ENCODE peak calls at places on chromosomes 12 and 14, in four cellular contexts. One of them, this sample, is unnamed.

GRCh38 chr14:93991212-93991611 is 5.9 kb upstream of the CCDC197 start:
- DNase-seq in HT1080: no peak
- DNase-seq in NCI-H774: no peak
- DNase-seq in COR-L47: no peak
- DNase-seq in this sample: no peak

GRCh38 chr14:92430686-92431085 is 82.9 kb upstream of the RIN3 start:
- DNase-seq in HT1080: no peak
- DNase-seq in NCI-H774: no peak
- DNase-seq in COR-L47: no peak
- DNase-seq in this sample: no peak

GRCh38 chr14:101405931-101406330 is 155.4 kb upstream of the DIO3 start:
- DNase-seq in HT1080: no peak
- DNase-seq in NCI-H774: no peak
- DNase-seq in COR-L47: no peak
- DNase-seq in this sample: no peak

GRCh38 chr12:31897791-31898503 is 61.3 kb upstream of the RESF1 start:
- DNase-seq in HT1080: peak
- DNase-seq in NCI-H774: no peak
- DNase-seq in COR-L47: peak
- DNase-seq in this sample: peak

GRCh38 chr12:92362785-92363184 is 217.1 kb upstream of the BTG1 start:
- DNase-seq in HT1080: no peak
- DNase-seq in NCI-H774: no peak
- DNase-seq in COR-L47: no peak
- DNase-seq in this sample: no peak

GRCh38 chr14:50447491-50447890 is 50.8 kb upstream of the CDKL1 start:
- DNase-seq in HT1080: no peak
- DNase-seq in NCI-H774: no peak
- DNase-seq in COR-L47: no peak
- DNase-seq in this sample: peak

GRCh38 chr12:71415336-71416231 is 24.0 kb upstream of the LGR5 start:
- DNase-seq in HT1080: peak
- DNase-seq in NCI-H774: peak
- DNase-seq in COR-L47: peak
- DNase-seq in this sample: peak

GRCh38 chr12:26630546-26631027 is 202.4 kb downstream of the ITPR2 start:
- DNase-seq in HT1080: peak
- DNase-seq in NCI-H774: no peak
- DNase-seq in COR-L47: no peak
- DNase-seq in this sample: peak

GRCh38 chr12:31966558-31967205 is 7.5 kb downstream of the RESF1 start:
- DNase-seq in HT1080: no peak
- DNase-seq in NCI-H774: no peak
- DNase-seq in COR-L47: no peak
- DNase-seq in this sample: no peak

GRCh38 chr14:103889313-103890051 is 38.8 kb upstream of the TDRD9 start:
- DNase-seq in HT1080: no peak
- DNase-seq in NCI-H774: no peak
- DNase-seq in COR-L47: no peak
- DNase-seq in this sample: peak

GRCh38 chr12:13937735-13938134 is 43.7 kb downstream of the GRIN2B start:
- DNase-seq in HT1080: no peak
- DNase-seq in NCI-H774: no peak
- DNase-seq in COR-L47: no peak
- DNase-seq in this sample: no peak

GRCh38 chr12:2035421-2036080 is 17.2 kb upstream of the CACNA1C start:
- DNase-seq in HT1080: no peak
- DNase-seq in NCI-H774: no peak
- DNase-seq in COR-L47: no peak
- DNase-seq in this sample: no peak

This sample was measured in astrocyte.